ENCODE peak calls at places on chromosome 2, in nine cellular contexts. One of them, this sample, is unnamed.

GRCh38 chr2:121561617-121562268 is 31.1 kb downstream of the RNU4ATAC start:
- DNase-seq in sigmoid colon: no peak
- DNase-seq in stomach: no peak
- DNase-seq in HL-60: peak; percentile 11
- DNase-seq in GM12892: no peak
- DNase-seq in breast epithelium: no peak
- DNase-seq in suprapubic skin: no peak
- DNase-seq in spleen: no peak
- DNase-seq in H1: no peak
- DNase-seq in this sample: no peak

GRCh38 chr2:28325567-28326468 is 66.8 kb upstream of the FOSL2 start:
- DNase-seq in HL-60: no peak
- DNase-seq in stomach: no peak
- DNase-seq in H1: no peak
- DNase-seq in sigmoid colon: peak; percentile 53
- DNase-seq in breast epithelium: no peak
- DNase-seq in GM12892: no peak
- DNase-seq in suprapubic skin: no peak
- DNase-seq in spleen: no peak
- DNase-seq in this sample: no peak

GRCh38 chr2:8544786-8545631 is 136.8 kb upstream of the ID2 start:
- DNase-seq in sigmoid colon: peak; percentile 89
- DNase-seq in spleen: peak; percentile 93
- DNase-seq in H1: no peak
- DNase-seq in suprapubic skin: peak; percentile 85
- DNase-seq in stomach: peak; percentile 61
- DNase-seq in HL-60: peak; percentile 94
- DNase-seq in GM12892: peak; percentile 70
- DNase-seq in breast epithelium: no peak
- DNase-seq in this sample: peak; percentile 73

GRCh38 chr2:168550670-168551069 is 94.6 kb downstream of the CERS6 start:
- DNase-seq in GM12892: no peak
- DNase-seq in H1: no peak
- DNase-seq in breast epithelium: no peak
- DNase-seq in stomach: no peak
- DNase-seq in HL-60: peak; percentile 93
- DNase-seq in suprapubic skin: no peak
- DNase-seq in sigmoid colon: no peak
- DNase-seq in spleen: peak; percentile 76
- DNase-seq in this sample: no peak

GRCh38 chr2:18455256-18455862 is 105.1 kb downstream of the RDH14 start:
- DNase-seq in H1: peak; percentile 50
- DNase-seq in breast epithelium: no peak
- DNase-seq in spleen: no peak
- DNase-seq in GM12892: no peak
- DNase-seq in suprapubic skin: no peak
- DNase-seq in HL-60: no peak
- DNase-seq in sigmoid colon: no peak
- DNase-seq in stomach: no peak
- DNase-seq in this sample: no peak

GRCh38 chr2:189143930-189144329 is 35.6 kb downstream of the COL5A2 start:
- DNase-seq in HL-60: no peak
- DNase-seq in stomach: no peak
- DNase-seq in sigmoid colon: peak; percentile 55
- DNase-seq in breast epithelium: no peak
- DNase-seq in suprapubic skin: no peak
- DNase-seq in H1: no peak
- DNase-seq in spleen: no peak
- DNase-seq in GM12892: no peak
- DNase-seq in this sample: no peak

GRCh38 chr2:102342888-102343287 is 12.7 kb upstream of the IL18R1 start:
- DNase-seq in GM12892: no peak
- DNase-seq in breast epithelium: no peak
- DNase-seq in sigmoid colon: no peak
- DNase-seq in stomach: no peak
- DNase-seq in HL-60: no peak
- DNase-seq in H1: no peak
- DNase-seq in suprapubic skin: no peak
- DNase-seq in spleen: no peak
- DNase-seq in this sample: no peak

GRCh38 chr2:214156971-214157370 is 253.9 kb upstream of the VWC2L start:
- DNase-seq in stomach: no peak
- DNase-seq in suprapubic skin: no peak
- DNase-seq in GM12892: no peak
- DNase-seq in breast epithelium: no peak
- DNase-seq in spleen: no peak
- DNase-seq in HL-60: no peak
- DNase-seq in sigmoid colon: no peak
- DNase-seq in H1: no peak
- DNase-seq in this sample: no peak

DNA sequence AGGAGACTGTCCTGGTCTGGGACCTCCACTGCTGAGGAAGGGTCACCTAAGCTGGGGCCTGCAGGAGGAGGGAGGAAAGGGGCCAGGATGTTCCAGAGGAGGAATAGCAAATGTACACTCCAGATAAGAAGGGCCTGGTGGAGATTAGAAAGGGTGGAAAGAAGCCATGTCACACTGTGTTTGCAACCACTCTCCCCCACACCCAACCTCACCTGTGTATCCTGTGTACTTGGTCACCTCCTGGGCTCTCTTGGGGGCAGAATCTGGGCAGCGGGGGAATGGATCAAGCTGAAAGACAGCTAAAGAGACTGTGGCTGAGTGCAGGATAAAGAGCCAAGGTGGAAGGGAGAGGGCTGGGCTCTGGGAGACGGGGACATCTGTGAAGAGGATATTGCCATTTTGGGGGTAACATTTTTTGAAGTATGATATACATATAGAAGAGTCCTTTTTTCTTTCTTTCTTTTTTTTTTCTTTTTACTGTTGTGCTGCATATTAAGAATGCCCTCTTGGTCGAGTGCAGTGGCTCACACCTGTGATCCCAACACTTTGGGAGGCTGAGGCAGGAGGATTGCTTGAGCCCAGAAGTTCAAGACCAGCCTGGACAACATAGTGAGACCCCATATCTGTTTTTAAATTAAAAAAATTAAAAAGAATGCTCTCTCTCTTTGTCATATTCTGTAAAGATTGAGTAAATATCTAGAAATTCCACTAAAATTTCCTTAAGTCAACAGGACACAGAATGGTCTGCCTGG is 3.4 kb downstream of the SH2D6 start:
- DNase-seq in stomach: peak; percentile 59
- DNase-seq in suprapubic skin: no peak
- DNase-seq in breast epithelium: no peak
- DNase-seq in H1: no peak
- DNase-seq in HL-60: no peak
- DNase-seq in sigmoid colon: no peak
- DNase-seq in spleen: no peak
- DNase-seq in GM12892: no peak
- DNase-seq in this sample: no peak
- TF ChIP-seq POLR2AphosphoS5 in stomach: no peak
- TF ChIP-seq POLR2AphosphoS5 in suprapubic skin: no peak
- TF ChIP-seq POLR2AphosphoS5 in breast epithelium: no peak
- TF ChIP-seq POLR2AphosphoS5 in H1: no peak
- TF ChIP-seq POLR2AphosphoS5 in HL-60: no peak
- TF ChIP-seq POLR2AphosphoS5 in sigmoid colon: no peak
- TF ChIP-seq POLR2AphosphoS5 in spleen: no peak
- TF ChIP-seq POLR2AphosphoS5 in GM12892: no peak
- TF ChIP-seq POLR2AphosphoS5 in this sample: no peak

DNA sequence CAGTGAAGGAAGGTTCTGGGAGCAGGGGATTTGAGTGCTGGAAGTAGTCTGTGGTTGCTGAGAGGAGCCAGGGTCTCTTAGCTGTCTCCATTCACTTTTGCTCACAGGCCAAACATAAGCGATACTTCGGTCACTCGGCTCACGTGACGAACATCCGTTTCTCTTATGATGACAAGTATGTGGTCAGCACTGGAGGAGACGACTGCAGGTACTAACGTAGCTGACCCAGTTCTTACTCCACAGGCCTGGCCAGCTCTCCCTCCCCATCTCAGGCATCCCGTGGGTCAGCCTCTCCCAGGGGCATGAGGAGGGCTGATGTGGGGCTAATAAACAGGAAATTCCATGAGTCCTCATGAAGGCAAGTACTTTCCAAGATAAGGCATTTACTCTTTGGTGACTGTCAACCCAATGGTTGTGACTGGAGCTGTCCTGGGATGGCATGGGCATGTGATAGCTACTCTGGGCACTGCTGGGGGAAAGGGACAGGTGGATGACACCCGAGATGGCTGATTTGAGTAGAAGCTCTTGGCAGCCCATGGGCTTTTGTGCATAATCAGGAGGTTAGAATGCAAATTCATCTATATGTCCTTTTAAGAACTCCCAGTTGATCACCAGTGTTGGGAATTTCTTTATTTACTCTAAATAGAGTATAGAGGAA is 81.6 kb downstream of the RTN4 start:
- DNase-seq in HL-60: no peak
- DNase-seq in H1: no peak
- DNase-seq in stomach: no peak
- DNase-seq in spleen: no peak
- DNase-seq in GM12892: no peak
- DNase-seq in suprapubic skin: no peak
- DNase-seq in breast epithelium: no peak
- DNase-seq in sigmoid colon: no peak
- DNase-seq in this sample: no peak
- TF ChIP-seq POLR2AphosphoS5 in HL-60: peak; percentile 34
- TF ChIP-seq POLR2AphosphoS5 in H1: peak; percentile 45
- TF ChIP-seq POLR2AphosphoS5 in stomach: no peak
- TF ChIP-seq POLR2AphosphoS5 in spleen: no peak
- TF ChIP-seq POLR2AphosphoS5 in GM12892: no peak
- TF ChIP-seq POLR2AphosphoS5 in suprapubic skin: no peak
- TF ChIP-seq POLR2AphosphoS5 in breast epithelium: no peak
- TF ChIP-seq POLR2AphosphoS5 in sigmoid colon: no peak
- TF ChIP-seq POLR2AphosphoS5 in this sample: no peak

GRCh38 chr2:174336403-174337336 is 1.9 kb downstream of the SP9 start:
- DNase-seq in H1: peak; percentile 80
- DNase-seq in HL-60: peak; percentile 55
- DNase-seq in suprapubic skin: no peak
- DNase-seq in spleen: peak; percentile 91
- DNase-seq in sigmoid colon: no peak
- DNase-seq in breast epithelium: no peak
- DNase-seq in GM12892: no peak
- DNase-seq in stomach: no peak
- DNase-seq in this sample: no peak

GRCh38 chr2:174334278-174334715 is 457 bp upstream of the SP9 start:
- DNase-seq in breast epithelium: no peak
- DNase-seq in spleen: no peak
- DNase-seq in suprapubic skin: peak; percentile 73
- DNase-seq in GM12892: no peak
- DNase-seq in sigmoid colon: no peak
- DNase-seq in HL-60: no peak
- DNase-seq in H1: peak; percentile 66
- DNase-seq in stomach: no peak
- DNase-seq in this sample: no peak

GRCh38 chr2:174337337-174338154 is 2.8 kb downstream of the SP9 start:
- DNase-seq in sigmoid colon: no peak
- DNase-seq in H1: peak; percentile 78
- DNase-seq in stomach: no peak
- DNase-seq in GM12892: no peak
- DNase-seq in HL-60: no peak
- DNase-seq in suprapubic skin: no peak
- DNase-seq in spleen: peak; percentile 79
- DNase-seq in breast epithelium: no peak
- DNase-seq in this sample: no peak

GRCh38 chr2:174334781-174335604 is at the start of gene SP9:
- DNase-seq in GM12892: no peak
- DNase-seq in stomach: no peak
- DNase-seq in suprapubic skin: peak; percentile 86
- DNase-seq in H1: peak; percentile 89
- DNase-seq in breast epithelium: no peak
- DNase-seq in spleen: no peak
- DNase-seq in HL-60: peak; percentile 28
- DNase-seq in sigmoid colon: no peak
- DNase-seq in this sample: no peak

GRCh38 chr2:174335605-174336402 is 1.1 kb downstream of the SP9 start:
- DNase-seq in stomach: no peak
- DNase-seq in breast epithelium: no peak
- DNase-seq in sigmoid colon: peak; percentile 58
- DNase-seq in suprapubic skin: peak; percentile 69
- DNase-seq in GM12892: no peak
- DNase-seq in spleen: no peak
- DNase-seq in H1: peak; percentile 74
- DNase-seq in HL-60: no peak
- DNase-seq in this sample: no peak
- TF ChIP-seq POLR2AphosphoS5 in stomach: no peak
- TF ChIP-seq POLR2AphosphoS5 in breast epithelium: no peak
- TF ChIP-seq POLR2AphosphoS5 in sigmoid colon: no peak
- TF ChIP-seq POLR2AphosphoS5 in suprapubic skin: no peak
- TF ChIP-seq POLR2AphosphoS5 in GM12892: no peak
- TF ChIP-seq POLR2AphosphoS5 in spleen: no peak
- TF ChIP-seq POLR2AphosphoS5 in H1: no peak
- TF ChIP-seq POLR2AphosphoS5 in HL-60: no peak
- TF ChIP-seq POLR2AphosphoS5 in this sample: no peak

GRCh38 chr2:171159326-171160118 is 1.2 kb downstream of the TLK1 start:
- DNase-seq in suprapubic skin: peak; percentile 76
- DNase-seq in spleen: peak; percentile 91
- DNase-seq in HL-60: peak; percentile 54
- DNase-seq in breast epithelium: peak; percentile 56
- DNase-seq in H1: peak; percentile 59
- DNase-seq in stomach: peak; percentile 33
- DNase-seq in GM12892: peak; percentile 16
- DNase-seq in sigmoid colon: peak; percentile 76
- DNase-seq in this sample: peak; percentile 13

GRCh38 chr2:171161425-171162289 is 964 bp upstream of the TLK1 start:
- DNase-seq in H1: no peak
- DNase-seq in HL-60: no peak
- DNase-seq in stomach: no peak
- DNase-seq in spleen: no peak
- DNase-seq in GM12892: no peak
- DNase-seq in breast epithelium: no peak
- DNase-seq in sigmoid colon: no peak
- DNase-seq in suprapubic skin: no peak
- DNase-seq in this sample: no peak

GRCh38 chr2:171158790-171159325 is 1.8 kb downstream of the TLK1 start:
- DNase-seq in stomach: no peak
- DNase-seq in suprapubic skin: no peak
- DNase-seq in H1: no peak
- DNase-seq in spleen: no peak
- DNase-seq in HL-60: no peak
- DNase-seq in GM12892: no peak
- DNase-seq in sigmoid colon: no peak
- DNase-seq in breast epithelium: no peak
- DNase-seq in this sample: no peak

GRCh38 chr2:171160630-171161424 is at the start of gene TLK1:
- DNase-seq in HL-60: peak; percentile 83
- DNase-seq in suprapubic skin: peak; percentile 74
- DNase-seq in breast epithelium: peak; percentile 66
- DNase-seq in H1: peak; percentile 84
- DNase-seq in sigmoid colon: peak; percentile 91
- DNase-seq in stomach: peak; percentile 77
- DNase-seq in GM12892: peak; percentile 66
- DNase-seq in spleen: peak; percentile 96
- DNase-seq in this sample: peak; percentile 58

DNA sequence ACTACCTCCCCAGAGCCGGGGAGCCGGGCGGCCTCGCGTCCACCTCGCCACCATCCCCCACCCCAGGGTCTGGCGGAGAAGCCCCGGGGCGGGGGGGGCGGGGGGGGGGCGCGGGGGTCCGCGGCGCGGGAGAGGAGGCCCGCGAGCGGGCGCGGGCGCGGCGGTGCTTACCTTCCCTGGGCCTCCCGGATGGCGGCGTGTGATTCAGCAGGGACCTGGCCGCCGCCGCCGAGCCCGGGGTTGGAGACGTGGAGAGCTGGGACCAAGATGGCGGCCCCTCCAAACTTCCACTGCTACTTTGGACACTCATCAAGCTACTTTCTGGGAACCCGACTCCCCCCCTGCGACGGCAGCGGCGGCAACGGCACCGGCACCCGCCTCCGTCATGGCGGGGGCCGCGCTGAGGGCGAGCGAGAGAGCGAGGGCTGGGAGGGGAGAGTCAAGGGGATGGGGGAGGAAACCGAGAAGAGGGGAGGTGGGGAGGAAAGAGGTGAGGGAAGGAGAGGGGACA is 519 bp downstream of the TLK1 start:
- DNase-seq in HL-60: no peak
- DNase-seq in spleen: peak; percentile 92
- DNase-seq in GM12892: peak; percentile 22
- DNase-seq in suprapubic skin: peak; percentile 83
- DNase-seq in breast epithelium: peak; percentile 67
- DNase-seq in stomach: peak; percentile 69
- DNase-seq in H1: no peak
- DNase-seq in sigmoid colon: peak; percentile 82
- DNase-seq in this sample: peak; percentile 26
- TF ChIP-seq POLR2AphosphoS5 in HL-60: no peak
- TF ChIP-seq POLR2AphosphoS5 in spleen: peak; percentile 47
- TF ChIP-seq POLR2AphosphoS5 in GM12892: no peak
- TF ChIP-seq POLR2AphosphoS5 in suprapubic skin: no peak
- TF ChIP-seq POLR2AphosphoS5 in breast epithelium: no peak
- TF ChIP-seq POLR2AphosphoS5 in stomach: no peak
- TF ChIP-seq POLR2AphosphoS5 in H1: no peak
- TF ChIP-seq POLR2AphosphoS5 in sigmoid colon: no peak
- TF ChIP-seq POLR2AphosphoS5 in this sample: no peak